ENCODE peak calls at places on chromosomes 6 and 20, in nine cellular contexts. One of them, this sample, is unnamed.

GRCh38 chr20:44600758-44601562 is 18.6 kb downstream of the PKIG start:
- DNase-seq in fibroblast of mammary gland: peak
- DNase-seq in colonic mucosa: no peak
- DNase-seq in cardiac fibroblast: peak
- DNase-seq in WERI-Rb-1: no peak
- DNase-seq in spleen: peak
- DNase-seq in astrocyte: peak
- DNase-seq in stomach: no peak
- DNase-seq in right atrium auricular region: no peak
- DNase-seq in this sample: no peak

GRCh38 chr6:35718911-35719381 is 17.9 kb upstream of the ARMC12 start:
- DNase-seq in colonic mucosa: no peak
- DNase-seq in WERI-Rb-1: no peak
- DNase-seq in astrocyte: no peak
- DNase-seq in spleen: no peak
- DNase-seq in stomach: no peak
- DNase-seq in right atrium auricular region: no peak
- DNase-seq in cardiac fibroblast: no peak
- DNase-seq in fibroblast of mammary gland: no peak
- DNase-seq in this sample: no peak

GRCh38 chr6:3205913-3206312 is 21.5 kb downstream of the TUBB2B start:
- DNase-seq in colonic mucosa: no peak
- DNase-seq in astrocyte: peak
- DNase-seq in stomach: no peak
- DNase-seq in cardiac fibroblast: peak
- DNase-seq in right atrium auricular region: no peak
- DNase-seq in spleen: no peak
- DNase-seq in WERI-Rb-1: no peak
- DNase-seq in fibroblast of mammary gland: peak
- DNase-seq in this sample: no peak

GRCh38 chr6:86192123-86192522 is 549.4 kb upstream of the SYNCRIP start:
- DNase-seq in cardiac fibroblast: peak
- DNase-seq in astrocyte: no peak
- DNase-seq in colonic mucosa: no peak
- DNase-seq in fibroblast of mammary gland: peak
- DNase-seq in spleen: no peak
- DNase-seq in stomach: no peak
- DNase-seq in WERI-Rb-1: peak
- DNase-seq in right atrium auricular region: no peak
- DNase-seq in this sample: peak

GRCh38 chr6:149234051-149234962 is 83.2 kb upstream of the TAB2 start:
- DNase-seq in WERI-Rb-1: no peak
- DNase-seq in stomach: no peak
- DNase-seq in right atrium auricular region: no peak
- DNase-seq in colonic mucosa: no peak
- DNase-seq in cardiac fibroblast: peak
- DNase-seq in fibroblast of mammary gland: peak
- DNase-seq in spleen: no peak
- DNase-seq in astrocyte: peak
- DNase-seq in this sample: no peak

GRCh38 chr6:9334979-9335378 is 899.6 kb upstream of the SLC35B3 start:
- DNase-seq in astrocyte: no peak
- DNase-seq in cardiac fibroblast: no peak
- DNase-seq in stomach: no peak
- DNase-seq in colonic mucosa: no peak
- DNase-seq in right atrium auricular region: no peak
- DNase-seq in WERI-Rb-1: no peak
- DNase-seq in spleen: no peak
- DNase-seq in fibroblast of mammary gland: no peak
- DNase-seq in this sample: no peak

GRCh38 chr20:1242530-1242929 is 16.7 kb downstream of the RAD21L1 start:
- DNase-seq in fibroblast of mammary gland: peak
- DNase-seq in astrocyte: peak
- DNase-seq in cardiac fibroblast: peak
- DNase-seq in spleen: no peak
- DNase-seq in colonic mucosa: no peak
- DNase-seq in WERI-Rb-1: no peak
- DNase-seq in stomach: no peak
- DNase-seq in right atrium auricular region: no peak
- DNase-seq in this sample: no peak

GRCh38 chr20:15902493-15902892 is 670.8 kb downstream of the KIF16B start:
- DNase-seq in stomach: no peak
- DNase-seq in astrocyte: no peak
- DNase-seq in right atrium auricular region: no peak
- DNase-seq in spleen: no peak
- DNase-seq in colonic mucosa: no peak
- DNase-seq in cardiac fibroblast: no peak
- DNase-seq in fibroblast of mammary gland: no peak
- DNase-seq in WERI-Rb-1: peak
- DNase-seq in this sample: no peak

GRCh38 chr20:63711085-63711645 is 3.3 kb downstream of the ZGPAT start:
- DNase-seq in stomach: no peak
- DNase-seq in spleen: no peak
- DNase-seq in colonic mucosa: no peak
- DNase-seq in right atrium auricular region: no peak
- DNase-seq in WERI-Rb-1: no peak
- DNase-seq in fibroblast of mammary gland: no peak
- DNase-seq in cardiac fibroblast: no peak
- DNase-seq in astrocyte: no peak
- DNase-seq in this sample: no peak

GRCh38 chr20:46213946-46214830 is 94.1 kb downstream of the CDH22 start:
- DNase-seq in right atrium auricular region: no peak
- DNase-seq in colonic mucosa: no peak
- DNase-seq in spleen: no peak
- DNase-seq in WERI-Rb-1: no peak
- DNase-seq in cardiac fibroblast: peak
- DNase-seq in fibroblast of mammary gland: peak
- DNase-seq in stomach: no peak
- DNase-seq in astrocyte: no peak
- DNase-seq in this sample: no peak

GRCh38 chr6:13788820-13789219 is 25.5 kb downstream of the MCUR1 start:
- DNase-seq in astrocyte: no peak
- DNase-seq in fibroblast of mammary gland: no peak
- DNase-seq in right atrium auricular region: no peak
- DNase-seq in colonic mucosa: no peak
- DNase-seq in cardiac fibroblast: no peak
- DNase-seq in stomach: no peak
- DNase-seq in spleen: no peak
- DNase-seq in WERI-Rb-1: no peak
- DNase-seq in this sample: no peak

DNA sequence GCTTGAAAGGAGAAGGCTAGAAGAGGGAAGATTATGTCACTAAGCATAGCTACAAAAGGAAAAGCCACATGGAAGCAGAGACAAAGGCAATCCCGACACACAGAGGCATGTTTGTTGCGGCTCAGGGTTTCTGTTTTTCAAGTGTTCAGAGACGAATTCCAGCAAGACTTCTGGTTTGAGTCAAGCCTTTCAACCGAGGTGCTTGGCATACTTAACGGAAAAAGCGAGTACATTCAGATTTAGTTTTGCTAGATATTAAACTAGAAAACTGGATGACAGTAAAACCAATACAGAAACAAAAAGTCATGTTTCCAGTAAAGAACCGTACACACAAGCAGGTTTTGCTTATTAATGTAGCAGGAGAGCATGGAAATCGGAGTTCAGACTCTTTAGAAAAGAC is 27.2 kb downstream of the MCUR1 start:
- DNase-seq in colonic mucosa: no peak
- DNase-seq in WERI-Rb-1: no peak
- DNase-seq in right atrium auricular region: no peak
- DNase-seq in stomach: no peak
- DNase-seq in spleen: no peak
- DNase-seq in fibroblast of mammary gland: peak
- DNase-seq in cardiac fibroblast: peak
- DNase-seq in astrocyte: peak
- DNase-seq in this sample: no peak
- H3K4me3 ChIP-seq in colonic mucosa: no peak
- H3K4me3 ChIP-seq in WERI-Rb-1: no peak
- H3K4me3 ChIP-seq in right atrium auricular region: no peak
- H3K4me3 ChIP-seq in stomach: peak
- H3K4me3 ChIP-seq in spleen: no peak
- H3K4me3 ChIP-seq in fibroblast of mammary gland: no peak
- H3K4me3 ChIP-seq in cardiac fibroblast: no peak
- H3K4me3 ChIP-seq in astrocyte: peak
- H3K4me3 ChIP-seq in this sample: no peak

GRCh38 chr6:139778688-139779087 is 404.2 kb upstream of the CITED2 start:
- DNase-seq in colonic mucosa: no peak
- DNase-seq in spleen: no peak
- DNase-seq in stomach: no peak
- DNase-seq in right atrium auricular region: no peak
- DNase-seq in astrocyte: peak
- DNase-seq in WERI-Rb-1: peak
- DNase-seq in cardiac fibroblast: peak
- DNase-seq in fibroblast of mammary gland: peak
- DNase-seq in this sample: no peak

GRCh38 chr6:139784222-139784769 is 409.8 kb upstream of the CITED2 start:
- DNase-seq in astrocyte: no peak
- DNase-seq in colonic mucosa: no peak
- DNase-seq in fibroblast of mammary gland: peak
- DNase-seq in WERI-Rb-1: no peak
- DNase-seq in stomach: no peak
- DNase-seq in right atrium auricular region: no peak
- DNase-seq in spleen: no peak
- DNase-seq in cardiac fibroblast: peak
- DNase-seq in this sample: no peak

GRCh38 chr6:139778113-139778512 is 403.7 kb upstream of the CITED2 start:
- DNase-seq in WERI-Rb-1: no peak
- DNase-seq in cardiac fibroblast: no peak
- DNase-seq in spleen: no peak
- DNase-seq in colonic mucosa: no peak
- DNase-seq in fibroblast of mammary gland: no peak
- DNase-seq in stomach: no peak
- DNase-seq in right atrium auricular region: no peak
- DNase-seq in astrocyte: no peak
- DNase-seq in this sample: no peak

GRCh38 chr6:139777202-139777970 is 402.9 kb upstream of the CITED2 start:
- DNase-seq in colonic mucosa: no peak
- DNase-seq in astrocyte: no peak
- DNase-seq in stomach: no peak
- DNase-seq in spleen: no peak
- DNase-seq in WERI-Rb-1: peak
- DNase-seq in right atrium auricular region: no peak
- DNase-seq in fibroblast of mammary gland: no peak
- DNase-seq in cardiac fibroblast: no peak
- DNase-seq in this sample: no peak

GRCh38 chr6:139779988-139780774 is 405.7 kb upstream of the CITED2 start:
- DNase-seq in fibroblast of mammary gland: no peak
- DNase-seq in spleen: no peak
- DNase-seq in stomach: no peak
- DNase-seq in right atrium auricular region: no peak
- DNase-seq in colonic mucosa: no peak
- DNase-seq in WERI-Rb-1: no peak
- DNase-seq in astrocyte: no peak
- DNase-seq in cardiac fibroblast: no peak
- DNase-seq in this sample: no peak
- H3K4me3 ChIP-seq in fibroblast of mammary gland: no peak
- H3K4me3 ChIP-seq in spleen: no peak
- H3K4me3 ChIP-seq in stomach: no peak
- H3K4me3 ChIP-seq in right atrium auricular region: no peak
- H3K4me3 ChIP-seq in colonic mucosa: no peak
- H3K4me3 ChIP-seq in WERI-Rb-1: no peak
- H3K4me3 ChIP-seq in astrocyte: no peak
- H3K4me3 ChIP-seq in cardiac fibroblast: no peak
- H3K4me3 ChIP-seq in this sample: no peak

GRCh38 chr6:56852611-56853010 is 102.3 kb upstream of the BEND6 start:
- DNase-seq in astrocyte: peak
- DNase-seq in cardiac fibroblast: no peak
- DNase-seq in colonic mucosa: no peak
- DNase-seq in fibroblast of mammary gland: no peak
- DNase-seq in right atrium auricular region: no peak
- DNase-seq in spleen: no peak
- DNase-seq in stomach: no peak
- DNase-seq in WERI-Rb-1: no peak
- DNase-seq in this sample: no peak

GRCh38 chr6:56851104-56851503 is 103.8 kb upstream of the BEND6 start:
- DNase-seq in WERI-Rb-1: no peak
- DNase-seq in spleen: no peak
- DNase-seq in right atrium auricular region: no peak
- DNase-seq in astrocyte: peak
- DNase-seq in colonic mucosa: no peak
- DNase-seq in cardiac fibroblast: peak
- DNase-seq in stomach: no peak
- DNase-seq in fibroblast of mammary gland: peak
- DNase-seq in this sample: no peak

GRCh38 chr6:56852249-56852606 is 102.7 kb upstream of the BEND6 start:
- DNase-seq in astrocyte: no peak
- DNase-seq in stomach: no peak
- DNase-seq in colonic mucosa: no peak
- DNase-seq in cardiac fibroblast: no peak
- DNase-seq in fibroblast of mammary gland: no peak
- DNase-seq in WERI-Rb-1: no peak
- DNase-seq in right atrium auricular region: no peak
- DNase-seq in spleen: no peak
- DNase-seq in this sample: no peak

GRCh38 chr6:56850618-56851017 is 104.3 kb upstream of the BEND6 start:
- DNase-seq in colonic mucosa: no peak
- DNase-seq in spleen: no peak
- DNase-seq in right atrium auricular region: no peak
- DNase-seq in cardiac fibroblast: no peak
- DNase-seq in WERI-Rb-1: no peak
- DNase-seq in astrocyte: no peak
- DNase-seq in stomach: no peak
- DNase-seq in fibroblast of mammary gland: no peak
- DNase-seq in this sample: no peak

DNA sequence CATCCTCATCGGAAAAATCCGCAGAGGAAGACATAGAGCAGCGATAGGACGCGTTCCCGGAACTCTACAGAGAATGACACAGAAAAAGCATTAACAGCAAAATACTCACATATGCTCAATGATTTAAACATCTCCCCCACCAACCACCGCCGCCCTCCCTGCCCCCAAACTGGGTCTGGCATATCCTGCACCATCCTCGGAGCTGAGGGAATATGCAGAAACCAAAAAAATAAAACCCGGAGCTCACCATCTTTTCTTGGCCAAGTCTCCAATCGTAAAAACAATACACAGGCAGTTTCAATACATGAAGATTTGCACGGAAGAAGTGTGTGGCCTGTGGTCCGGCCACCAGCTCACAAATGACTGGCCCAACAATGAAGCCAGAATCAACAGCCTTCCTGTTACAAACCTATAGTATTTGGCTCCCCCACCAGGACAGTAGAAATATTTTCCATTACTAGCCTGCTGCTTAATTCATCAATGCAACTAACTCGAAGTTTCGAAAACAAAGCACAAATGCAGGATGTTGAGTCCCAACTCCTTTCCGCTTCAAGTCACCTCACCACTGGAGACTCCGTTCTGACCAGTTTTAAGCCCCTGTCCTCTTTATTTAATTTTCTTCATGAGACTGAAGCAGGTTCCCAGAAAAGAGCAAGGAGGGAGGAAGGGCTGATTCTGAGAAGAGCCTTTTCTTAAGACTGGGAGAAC is 103.2 kb upstream of the BEND6 start:
- DNase-seq in astrocyte: peak
- DNase-seq in fibroblast of mammary gland: peak
- DNase-seq in stomach: peak
- DNase-seq in spleen: no peak
- DNase-seq in colonic mucosa: no peak
- DNase-seq in right atrium auricular region: no peak
- DNase-seq in cardiac fibroblast: peak
- DNase-seq in WERI-Rb-1: peak
- DNase-seq in this sample: no peak
- H3K4me3 ChIP-seq in astrocyte: peak
- H3K4me3 ChIP-seq in fibroblast of mammary gland: peak
- H3K4me3 ChIP-seq in stomach: peak
- H3K4me3 ChIP-seq in spleen: peak
- H3K4me3 ChIP-seq in colonic mucosa: peak
- H3K4me3 ChIP-seq in right atrium auricular region: peak
- H3K4me3 ChIP-seq in cardiac fibroblast: peak
- H3K4me3 ChIP-seq in WERI-Rb-1: peak
- H3K4me3 ChIP-seq in this sample: no peak

GRCh38 chr6:41723936-41724637 is 11.3 kb downstream of the TFEB start:
- DNase-seq in astrocyte: no peak
- DNase-seq in colonic mucosa: no peak
- DNase-seq in stomach: no peak
- DNase-seq in fibroblast of mammary gland: no peak
- DNase-seq in right atrium auricular region: no peak
- DNase-seq in spleen: no peak
- DNase-seq in cardiac fibroblast: no peak
- DNase-seq in WERI-Rb-1: no peak
- DNase-seq in this sample: no peak
- H3K4me3 ChIP-seq in astrocyte: no peak
- H3K4me3 ChIP-seq in colonic mucosa: no peak
- H3K4me3 ChIP-seq in stomach: no peak
- H3K4me3 ChIP-seq in fibroblast of mammary gland: no peak
- H3K4me3 ChIP-seq in right atrium auricular region: peak
- H3K4me3 ChIP-seq in spleen: peak
- H3K4me3 ChIP-seq in cardiac fibroblast: no peak
- H3K4me3 ChIP-seq in WERI-Rb-1: no peak
- H3K4me3 ChIP-seq in this sample: no peak

This sample was measured in mucosa of descending colon.